ENCODE peak calls at places on chromosomes 4 and X, in five cellular contexts. W is H1, X is K562, R is HepG2, D is GM12878. F is an unnamed sample.

GRCh38 chrX:19650996-19651395 is 135.7 kb upstream of the MAP3K15 start:
- DNase-seq in D (no peak), X (no peak), R (no peak), W (no peak), F (no peak)

GRCh38 chr4:108628411-108628810 is 8.0 kb downstream of the RPL34 start:
- DNase-seq in X (no peak), D (no peak), W (no peak), R (no peak), F (no peak)

GRCh38 chr4:119136541-119136940 is 909 bp downstream of the MYOZ2 start:
- DNase-seq in D (no peak), R (no peak), W (no peak), X (no peak), F (no peak)

GRCh38 chrX:115047181-115047580 is 29.8 kb upstream of the IL13RA2 start:
- DNase-seq in R (no peak), X (no peak), D (no peak), W (no peak), F (no peak)

GRCh38 chr4:185101354-185101890 is 41.6 kb upstream of the SLC25A4 start:
- DNase-seq in R (no peak), D (no peak), W (no peak), X (no peak), F (no peak)

GRCh38 chr4:92232566-92232965 is 71.2 kb upstream of the GRID2 start:
- DNase-seq in D (no peak), R (no peak), X (no peak), W (no peak), F (no peak)

GRCh38 chr4:183201331-183201730 is 102.3 kb downstream of the WWC2 start:
- DNase-seq in W (no peak), X (no peak), D (no peak), R (no peak), F (no peak)

GRCh38 chr4:12399781-12400180 is 971.1 kb upstream of the HS3ST1 start:
- DNase-seq in R (no peak), W (no peak), X (no peak), D (no peak), F (no peak)

GRCh38 chr4:17301869-17302268 is 210.0 kb downstream of the QDPR start:
- DNase-seq in W (no peak), X (no peak), D (no peak), R (no peak), F (no peak)

GRCh38 chrX:2311483-2311882 is 189.3 kb downstream of the DHRSX start:
- DNase-seq in D (no peak), X (no peak), R (no peak), W (peak; percentile 33), F (no peak)

GRCh38 chr4:85686398-85686797 is 211.4 kb downstream of the ARHGAP24 start:
- DNase-seq in W (no peak), D (no peak), X (no peak), R (no peak), F (no peak)

GRCh38 chr4:1244978-1245471 is 3.9 kb downstream of the CTBP1 start:
- DNase-seq in R (no peak), D (no peak), W (no peak), X (no peak), F (no peak)

GRCh38 chrX:104565791-104566687 is at the start of gene IL1RAPL2:
- DNase-seq in D (no peak), X (peak; percentile 49), W (peak; percentile 23), R (peak; percentile 8), F (no peak)

GRCh38 chr4:181503800-181504364 is 739.3 kb upstream of the TENM3 start:
- DNase-seq in W (no peak), R (no peak), X (no peak), D (no peak), F (no peak)

GRCh38 chrX:21838937-21839333 is 482 bp upstream of the MBTPS2 start:
- DNase-seq in D (no peak), X (peak; percentile 11), W (no peak), R (peak; percentile 1), F (no peak)

GRCh38 chr4:174318829-174319764 is 35.4 kb downstream of the CEP44 start:
- DNase-seq in R (peak; percentile 31), W (no peak), X (peak; percentile 54), D (no peak), F (peak; percentile 22)

GRCh38 chrX:1491851-1492349 is 39.2 kb upstream of the ASMTL start:
- DNase-seq in X (peak; percentile 79), R (peak; percentile 65), D (peak; percentile 87), W (no peak), F (peak; percentile 66)

GRCh38 chr4:167359711-167360110 is 125.4 kb upstream of the SPOCK3 start:
- DNase-seq in D (no peak), R (no peak), X (no peak), W (no peak), F (no peak)

GRCh38 chr4:56134272-56134671 is 185.5 kb downstream of the CEP135 start:
- DNase-seq in W (no peak), D (no peak), X (no peak), R (peak; percentile 68), F (no peak)

GRCh38 chr4:2866891-2867290 is 23.2 kb downstream of the ADD1 start:
- DNase-seq in R (no peak), W (no peak), D (no peak), X (no peak), F (no peak)

GRCh38 chr4:122731676-122732075 is 828 bp upstream of the BBS12 start:
- DNase-seq in X (no peak), W (no peak), D (no peak), R (no peak), F (no peak)

GRCh38 chr4:38162240-38162784 is 202.1 kb downstream of the PTTG2 start:
- DNase-seq in R (peak; percentile 96), X (no peak), D (no peak), W (no peak), F (peak; percentile 63)

GRCh38 chr4:38501698-38502097 is 162.3 kb upstream of the KLF3 start:
- DNase-seq in W (no peak), R (no peak), X (no peak), D (no peak), F (no peak)

GRCh38 chrX:46268429-46268828 is 276.8 kb downstream of the ZNF674 start:
- DNase-seq in D (no peak), R (peak; percentile 11), W (no peak), X (no peak), F (peak; percentile 62)

GRCh38 chr4:27084685-27085356 is 224.2 kb downstream of the STIM2 start:
- DNase-seq in D (no peak), X (peak; percentile 56), W (no peak), R (no peak), F (no peak)

GRCh38 chr4:5969777-5970176 is 48.5 kb downstream of the C4orf50 start:
- DNase-seq in W (no peak), X (no peak), D (no peak), R (no peak), F (no peak)

GRCh38 chr4:182809417-182810102 is 107.6 kb downstream of the DCTD start:
- DNase-seq in R (peak; percentile 6), D (no peak), X (no peak), W (no peak), F (peak; percentile 18)

GRCh38 chr4:15488136-15488535 is 18.5 kb downstream of the CC2D2A start:
- DNase-seq in X (no peak), W (no peak), D (no peak), R (no peak), F (no peak)

GRCh38 chr4:185104733-185105132 is 38.3 kb upstream of the SLC25A4 start:
- DNase-seq in D (no peak), X (no peak), W (no peak), R (no peak), F (no peak)

GRCh38 chr4:185143596-185143969 is 517 bp downstream of the SLC25A4 start:
- DNase-seq in W (no peak), D (no peak), R (peak; percentile 22), X (no peak), F (no peak)

GRCh38 chrX:68196939-68197791 is 236.1 kb downstream of the OPHN1 start:
- DNase-seq in W (no peak), X (peak; percentile 63), D (no peak), R (peak; percentile 31), F (peak; percentile 37)

GRCh38 chrX:153761863-153762262 is 2.2 kb upstream of the PLXNB3 start:
- DNase-seq in X (no peak), R (no peak), W (no peak), D (no peak), F (no peak)

DNA sequence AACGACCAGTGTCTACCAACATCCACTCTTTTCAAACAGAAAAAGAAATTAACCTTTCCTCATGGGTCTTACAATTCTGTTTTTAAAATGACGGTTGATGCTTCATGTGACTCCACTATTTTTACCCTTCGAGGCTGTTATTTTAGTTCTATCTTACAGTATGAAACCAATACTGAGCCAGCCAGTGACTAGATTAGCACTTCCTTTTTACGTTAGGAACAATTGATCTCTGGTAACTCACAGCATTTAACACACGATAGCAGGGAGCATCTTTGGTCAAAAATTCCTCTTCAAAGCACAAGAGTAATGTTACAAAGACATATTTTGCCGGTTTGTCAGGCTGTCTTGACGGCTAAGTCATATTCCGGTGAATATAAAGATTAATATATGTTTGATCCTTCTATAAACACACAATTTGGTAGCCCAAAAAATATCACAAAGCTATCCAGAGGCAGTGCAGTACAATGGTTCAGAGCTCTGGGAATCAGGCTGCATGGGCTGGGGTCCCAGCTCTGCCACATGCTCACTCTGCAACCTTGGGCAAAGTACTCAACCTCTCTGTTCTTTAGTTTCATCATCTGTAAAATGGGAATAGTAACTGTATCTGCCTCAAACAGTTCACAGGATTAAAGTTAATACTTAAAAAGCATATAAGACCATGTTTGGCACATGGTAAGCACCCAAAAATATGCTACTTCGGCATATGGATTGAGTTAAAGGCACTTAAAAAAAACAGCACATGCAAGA is 62.9 kb upstream of the TXK start:
- DNase-seq in W (no peak), X (no peak), R (no peak), D (peak; percentile 72), F (no peak)
- TF ChIP-seq POLR2A in W (no peak), X (no peak), R (no peak), D (no peak), F (no peak)

GRCh38 chr4:19159874-19160273 is 1091.8 kb upstream of the SLIT2 start:
- DNase-seq in W (no peak), D (no peak), R (no peak), X (no peak), F (no peak)

GRCh38 chr4:19167321-19167720 is 1084.4 kb upstream of the SLIT2 start:
- DNase-seq in W (no peak), R (no peak), X (no peak), D (no peak), F (no peak)

GRCh38 chr4:19158451-19158850 is 1093.3 kb upstream of the SLIT2 start:
- DNase-seq in D (no peak), R (no peak), W (no peak), X (no peak), F (no peak)

DNA sequence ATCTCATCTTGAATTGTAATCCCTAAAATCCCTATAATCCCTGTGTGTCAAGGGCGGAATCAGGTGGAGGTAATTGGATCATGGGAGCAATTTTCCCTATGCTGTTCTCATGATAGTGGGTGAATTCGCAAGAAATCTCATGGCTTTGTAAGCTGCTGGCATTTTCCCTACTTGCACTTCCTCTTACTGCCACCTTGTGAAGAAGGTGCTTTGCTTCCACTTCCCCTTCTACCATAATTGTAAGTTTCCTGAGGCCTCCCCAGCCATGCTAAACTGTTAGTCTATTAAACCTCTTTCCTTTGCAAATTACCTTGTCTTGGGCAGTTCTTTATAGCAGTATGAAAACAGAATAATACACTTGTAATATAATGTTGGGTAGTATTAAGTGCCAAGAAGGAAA is 1087.4 kb upstream of the SLIT2 start:
- DNase-seq in R (no peak), D (no peak), W (no peak), X (no peak), F (no peak)
- TF ChIP-seq RAD21 in R (no peak), D (no peak), W (peak; percentile 29), X (no peak), F (no peak)

GRCh38 chr4:75995727-75996126 is 5.0 kb upstream of the SDAD1 start:
- DNase-seq in R (peak; percentile 49), W (no peak), X (peak; percentile 60), D (no peak), F (peak; percentile 42)
- TF ChIP-seq ZNF274 in R (no peak), W (no peak), X (no peak), D (no peak), F (no peak)

GRCh38 chr4:173167793-173168395 is 717 bp upstream of the GALNT7 start:
- DNase-seq in R (no peak), W (no peak), D (no peak), X (peak; percentile 75), F (peak; percentile 52)
- TF ChIP-seq POLR2A in R (no peak), W (no peak), D (no peak), X (no peak), F (no peak)

F was measured in HCT116.